ENCODE peak calls at places on chromosomes 3 and 15, in nine cellular contexts. T is cardiac muscle cell; Q is CD4-positive, CD25-positive, alpha-beta regulatory T cell; C is GM06990; L is NT2/D1; Y is fibroblast of pulmonary artery; I is aorta; D is psoas muscle; O is BJ. U is an unnamed sample.
A peak's percentile ranks its signal among the peaks of the same experiment; 100 is the strongest.

GRCh38 chr3:164730810-164731209 is 347.5 kb downstream of the SI start:
- DNase-seq in C (no peak), I (no peak), O (no peak), Q (no peak), T (no peak), L (no peak), Y (no peak), D (no peak), U (peak; percentile 2)

GRCh38 chr15:65101418-65101890 is 13.5 kb downstream of the UBAP1L start:
- DNase-seq in C (no peak), T (peak; percentile 82), D (peak; percentile 70), Y (peak; percentile 79), O (no peak), Q (peak; percentile 9), L (peak; percentile 82), I (peak; percentile 82), U (peak; percentile 90)

GRCh38 chr3:195892355-195893120 is 15.8 kb downstream of the TNK2 start:
- DNase-seq in C (no peak), D (peak; percentile 62), Y (peak; percentile 85), T (peak; percentile 78), L (no peak), O (no peak), I (peak; percentile 81), Q (no peak), U (peak; percentile 76)

GRCh38 chr15:73631915-73632669 is 1.1 kb downstream of the NPTN start:
- DNase-seq in L (no peak), I (peak; percentile 64), Y (peak; percentile 75), D (no peak), O (no peak), C (no peak), T (peak; percentile 72), Q (no peak), U (peak; percentile 70)

GRCh38 chr3:166489826-166490225 is 652.6 kb upstream of the BCHE start:
- DNase-seq in I (no peak), D (no peak), L (no peak), O (no peak), Q (no peak), T (no peak), C (no peak), Y (no peak), U (no peak)

GRCh38 chr3:197750396-197750831 is 731 bp downstream of the FYTTD1 start:
- DNase-seq in I (peak; percentile 79), Q (peak; percentile 60), T (peak; percentile 72), O (no peak), L (no peak), D (peak; percentile 70), C (peak; percentile 75), Y (peak; percentile 72), U (peak; percentile 86)

GRCh38 chr3:185813691-185814215 is 11.1 kb downstream of the IGF2BP2 start:
- DNase-seq in O (no peak), L (no peak), D (no peak), I (no peak), T (peak; percentile 83), C (no peak), Y (peak; percentile 71), Q (no peak), U (peak; percentile 43)

GRCh38 chr3:71173421-71173975 is 410.0 kb downstream of the FOXP1 start:
- DNase-seq in O (peak; percentile 39), L (no peak), I (no peak), C (no peak), Q (no peak), D (no peak), Y (peak; percentile 84), T (peak; percentile 86), U (no peak)

GRCh38 chr15:29978411-29979382 is 104.1 kb upstream of the GOLGA8J start:
- DNase-seq in C (no peak), O (no peak), I (no peak), L (no peak), T (peak; percentile 14), Y (peak; percentile 7), Q (no peak), D (no peak), U (no peak)

DNA sequence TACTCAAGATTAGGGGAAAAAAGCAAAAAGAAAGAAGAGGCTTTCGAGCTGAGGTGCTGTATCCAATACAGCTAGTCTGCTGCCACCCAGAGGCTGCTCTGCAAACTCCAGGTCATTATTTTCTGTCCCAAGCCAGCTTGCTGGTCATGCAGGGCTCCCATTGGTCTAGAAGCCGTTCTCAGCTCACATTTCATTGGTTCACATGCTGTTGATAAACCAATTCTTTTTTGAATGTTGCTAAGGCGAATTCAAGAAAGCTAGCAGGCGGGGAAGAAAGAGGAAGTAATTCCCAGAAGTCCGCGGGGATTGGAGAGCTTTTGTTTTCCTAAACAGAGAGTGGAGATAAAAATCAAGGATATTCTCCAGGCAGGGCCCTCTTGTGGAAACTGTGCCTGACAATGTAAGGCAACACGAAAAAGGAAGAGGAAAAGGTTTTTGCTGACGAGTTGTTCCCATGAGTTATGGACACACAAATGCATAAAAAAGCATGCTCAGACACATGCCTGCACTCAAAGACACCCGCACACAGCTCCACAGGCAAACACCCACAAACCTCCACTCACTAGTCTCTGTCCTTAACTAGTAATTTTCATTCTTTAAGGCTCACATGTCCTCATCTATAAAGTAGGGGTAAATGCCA is 33.4 kb downstream of the FSTL1 start:
- DNase-seq in Q (peak; percentile 78), L (peak; percentile 84), D (peak; percentile 88), I (peak; percentile 95), O (peak; percentile 94), Y (peak; percentile 99), C (peak; percentile 47), T (peak; percentile 98), U (peak; percentile 89)
- H3K4me3 ChIP-seq in Q (peak overlapping the region; percentile 79), L (no peak overlapping the region), D (peak overlapping the region; percentile 57), I (no peak overlapping the region), O (no peak overlapping the region), Y (peak overlapping the region; percentile 4), C (peak overlapping the region; percentile 67), T (no peak overlapping the region), U (no peak overlapping the region)

DNA sequence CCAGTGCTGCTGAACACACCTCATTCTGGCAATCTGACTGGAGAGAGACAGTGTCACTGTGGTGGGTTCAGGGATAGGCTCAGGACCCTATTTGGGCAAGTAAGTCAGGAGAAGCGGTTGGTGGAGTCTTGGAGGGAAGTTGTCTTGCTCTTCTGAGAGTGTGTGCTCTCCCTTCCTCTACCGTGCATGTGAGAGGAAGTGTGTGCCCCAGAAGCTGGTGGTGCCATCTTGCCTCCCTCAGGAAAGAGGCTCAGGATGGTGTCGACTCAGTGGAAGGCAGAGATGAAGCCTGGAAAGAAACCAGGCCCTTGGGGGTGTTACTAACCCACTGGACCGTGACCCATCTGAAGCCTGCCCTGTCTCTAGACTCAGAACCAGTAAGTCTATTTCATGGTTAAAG is 6.8 kb upstream of the RARRES1 start:
- DNase-seq in L (no peak), Q (no peak), I (no peak), C (no peak), O (no peak), T (no peak), D (no peak), Y (no peak), U (no peak)
- H3K4me3 ChIP-seq in L (no peak overlapping the region), Q (no peak overlapping the region), I (no peak overlapping the region), C (no peak overlapping the region), O (no peak overlapping the region), T (no peak overlapping the region), D (no peak overlapping the region), Y (no peak overlapping the region), U (no peak overlapping the region)

GRCh38 chr15:55758580-55758986 is 15.6 kb upstream of the PRTG start:
- DNase-seq in C (no peak), Y (no peak), I (no peak), L (no peak), T (peak; percentile 39), D (no peak), Q (no peak), O (no peak), U (no peak)
- H3K4me3 ChIP-seq in C (no peak overlapping the region), Y (no peak overlapping the region), I (no peak overlapping the region), L (no peak overlapping the region), T (no peak overlapping the region), D (no peak overlapping the region), Q (no peak overlapping the region), O (no peak overlapping the region), U (no peak overlapping the region)

GRCh38 chr3:62159056-62159455 is 214.3 kb downstream of the FEZF2 start:
- DNase-seq in I (no peak), Y (no peak), C (no peak), Q (no peak), L (no peak), O (no peak), T (no peak), D (no peak), U (no peak)
- H3K4me3 ChIP-seq in I (no peak overlapping the region), Y (no peak overlapping the region), C (no peak overlapping the region), Q (no peak overlapping the region), L (no peak overlapping the region), O (no peak overlapping the region), T (no peak overlapping the region), D (peak overlapping the region; percentile 45), U (no peak overlapping the region)

GRCh38 chr3:13080591-13080990 is 7.4 kb upstream of the IQSEC1 start:
- DNase-seq in D (peak; percentile 73), Q (no peak), T (no peak), I (peak; percentile 88), Y (no peak), L (no peak), O (no peak), C (no peak), U (peak; percentile 72)
- H3K4me3 ChIP-seq in D (no peak overlapping the region), Q (no peak overlapping the region), T (no peak overlapping the region), I (no peak overlapping the region), Y (no peak overlapping the region), L (no peak overlapping the region), O (no peak overlapping the region), C (no peak overlapping the region), U (no peak overlapping the region)

DNA sequence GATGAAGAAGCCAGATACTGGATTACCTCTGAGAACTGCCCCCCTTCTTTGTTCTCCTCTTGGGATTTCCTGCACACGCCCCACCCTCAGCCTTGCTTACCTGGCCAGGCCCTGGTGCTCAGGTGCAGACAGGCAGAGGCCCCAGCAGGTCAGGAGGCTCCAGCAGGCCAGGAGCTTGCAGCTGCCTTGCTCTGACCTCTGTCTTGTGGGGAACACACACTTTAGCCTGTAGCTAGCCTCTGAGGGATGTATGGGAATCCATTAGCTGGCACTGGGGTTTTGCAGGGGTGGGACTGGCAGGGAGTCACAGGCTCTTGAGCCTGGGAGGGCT is 2.7 kb downstream of the SMAD6 start:
- DNase-seq in T (no peak), L (no peak), Q (no peak), D (no peak), C (no peak), I (no peak), O (no peak), Y (no peak), U (no peak)
- H3K4me3 ChIP-seq in T (peak overlapping the region; percentile 100), L (peak overlapping the region; percentile 82), Q (no peak overlapping the region), D (peak overlapping the region; percentile 85), C (no peak overlapping the region), I (peak overlapping the region; percentile 86), O (peak overlapping the region; percentile 82), Y (peak overlapping the region; percentile 90), U (peak overlapping the region; percentile 85)

U was measured in H7.